ENCODE peak calls at places on chromosomes 7 and 10, in six cellular contexts. U is ovary, T is Peyer's patch, C is endothelial cell of umbilical vein, N is H54, G is A549. Y is an unnamed sample.

GRCh38 chr7:111658546-111658945 is 96.3 kb upstream of the IMMP2L start:
- DNase-seq in U (no peak), T (no peak), C (no peak), N (no peak), G (no peak), Y (no peak)

GRCh38 chr7:52705768-52706167 is 329.7 kb upstream of the POM121L12 start:
- DNase-seq in U (no peak), T (no peak), C (no peak), N (no peak), G (no peak), Y (no peak)

GRCh38 chr7:33024189-33024757 is 38.3 kb downstream of the NT5C3A start:
- DNase-seq in U (no peak), T (no peak), C (no peak), N (no peak), G (no peak), Y (no peak)

GRCh38 chr10:78720091-78720490 is 348.7 kb upstream of the ZMIZ1 start:
- DNase-seq in U (no peak), T (no peak), C (no peak), N (no peak), G (no peak), Y (no peak)

GRCh38 chr7:3043544-3044395 is at the start of gene CARD11:
- DNase-seq in U (no peak), T (peak; percentile 81), C (peak; percentile 21), N (peak; percentile 52), G (no peak), Y (no peak)

GRCh38 chr7:43151076-43151475 is 38.6 kb downstream of the HECW1 start:
- DNase-seq in U (no peak), T (no peak), C (no peak), N (no peak), G (no peak), Y (no peak)

GRCh38 chr7:131040467-131040932 is 287.2 kb upstream of the MKLN1 start:
- DNase-seq in U (no peak), T (peak; percentile 85), C (peak; percentile 82), N (peak; percentile 23), G (peak; percentile 58), Y (peak; percentile 49)

GRCh38 chr10:53827261-53827660 is 973.8 kb downstream of the PCDH15 start:
- DNase-seq in U (no peak), T (no peak), C (no peak), N (no peak), G (no peak), Y (no peak)

GRCh38 chr7:50649259-50649885 is 84.2 kb upstream of the DDC start:
- DNase-seq in U (peak; percentile 8), T (no peak), C (no peak), N (no peak), G (no peak), Y (no peak)

GRCh38 chr10:69801434-69802315 is at the start of gene COL13A1:
- DNase-seq in U (peak; percentile 51), T (no peak), C (peak; percentile 62), N (peak; percentile 95), G (peak; percentile 58), Y (peak; percentile 8)

GRCh38 chr10:13765641-13766341 is 179.0 kb downstream of the PRPF18 start:
- DNase-seq in U (no peak), T (no peak), C (no peak), N (no peak), G (peak; percentile 48), Y (no peak)

GRCh38 chr10:43076876-43077420 is at the start of gene RET:
- DNase-seq in U (no peak), T (no peak), C (no peak), N (no peak), G (peak; percentile 65), Y (peak; percentile 43)

GRCh38 chr7:495761-496321 is 23.8 kb downstream of the PDGFA start:
- DNase-seq in U (no peak), T (no peak), C (no peak), N (no peak), G (no peak), Y (no peak)

GRCh38 chr7:108294595-108294994 is 161.6 kb downstream of the NRCAM start:
- DNase-seq in U (no peak), T (no peak), C (peak; percentile 81), N (no peak), G (no peak), Y (no peak)

GRCh38 chr10:81288544-81288943 is 586.5 kb upstream of the NRG3 start:
- DNase-seq in U (no peak), T (no peak), C (no peak), N (no peak), G (no peak), Y (no peak)

GRCh38 chr7:50632561-50633413 is 67.6 kb upstream of the DDC start:
- DNase-seq in U (no peak), T (peak; percentile 87), C (peak; percentile 71), N (peak; percentile 51), G (peak; percentile 35), Y (peak; percentile 67)

GRCh38 chr7:102916881-102917280 is 4.1 kb downstream of the LRRC17 start:
- DNase-seq in U (no peak), T (no peak), C (no peak), N (no peak), G (no peak), Y (no peak)

GRCh38 chr7:19747740-19748339 is 25.6 kb downstream of the TMEM196 start:
- DNase-seq in U (no peak), T (no peak), C (peak; percentile 43), N (peak; percentile 35), G (peak; percentile 33), Y (peak; percentile 52)

GRCh38 chr10:102641880-102642552 is 2.3 kb upstream of the TRIM8 start:
- DNase-seq in U (peak; percentile 99), T (peak; percentile 99), C (peak; percentile 98), N (peak; percentile 87), G (peak; percentile 94), Y (peak; percentile 99)

GRCh38 chr10:110834622-110835219 is 37.0 kb upstream of the PDCD4 start:
- DNase-seq in U (peak; percentile 75), T (no peak), C (peak; percentile 69), N (no peak), G (no peak), Y (peak; percentile 82)

GRCh38 chr10:36531621-36532020 is 593.8 kb upstream of the ANKRD30A start:
- DNase-seq in U (no peak), T (no peak), C (no peak), N (no peak), G (no peak), Y (no peak)

GRCh38 chr10:130242483-130242882 is 106.3 kb downstream of the GLRX3 start:
- DNase-seq in U (no peak), T (no peak), C (no peak), N (no peak), G (no peak), Y (no peak)

GRCh38 chr7:100705341-100705752 is 574 bp upstream of the POP7 start:
- DNase-seq in U (peak; percentile 90), T (peak; percentile 85), C (peak; percentile 83), N (peak; percentile 87), G (peak; percentile 89), Y (peak; percentile 88)

GRCh38 chr7:54783952-54784351 is 24.9 kb upstream of the SEC61G start:
- DNase-seq in U (no peak), T (no peak), C (no peak), N (no peak), G (no peak), Y (no peak)

GRCh38 chr7:150479023-150479716 is 28.7 kb downstream of the GIMAP8 start:
- DNase-seq in U (no peak), T (no peak), C (no peak), N (no peak), G (no peak), Y (no peak)

GRCh38 chr10:102090772-102091171 is 25.6 kb downstream of the HPS6 start:
- DNase-seq in U (no peak), T (no peak), C (peak; percentile 23), N (peak; percentile 57), G (no peak), Y (no peak)

GRCh38 chr7:134789967-134790685 is 10.7 kb downstream of the CALD1 start:
- DNase-seq in U (no peak), T (no peak), C (no peak), N (no peak), G (no peak), Y (no peak)

GRCh38 chr10:93872776-93873175 is 21.0 kb upstream of the SLC35G1 start:
- DNase-seq in U (no peak), T (no peak), C (no peak), N (no peak), G (no peak), Y (no peak)

GRCh38 chr7:148398844-148399365 is 191.7 kb upstream of the C7orf33 start:
- DNase-seq in U (no peak), T (no peak), C (no peak), N (no peak), G (no peak), Y (no peak)

GRCh38 chr10:61692447-61692846 is 29.7 kb downstream of the CABCOCO1 start:
- DNase-seq in U (no peak), T (no peak), C (peak; percentile 47), N (no peak), G (no peak), Y (no peak)

GRCh38 chr10:24784061-24784460 is 60.4 kb upstream of the ARHGAP21 start:
- DNase-seq in U (no peak), T (no peak), C (no peak), N (no peak), G (no peak), Y (no peak)

DNA sequence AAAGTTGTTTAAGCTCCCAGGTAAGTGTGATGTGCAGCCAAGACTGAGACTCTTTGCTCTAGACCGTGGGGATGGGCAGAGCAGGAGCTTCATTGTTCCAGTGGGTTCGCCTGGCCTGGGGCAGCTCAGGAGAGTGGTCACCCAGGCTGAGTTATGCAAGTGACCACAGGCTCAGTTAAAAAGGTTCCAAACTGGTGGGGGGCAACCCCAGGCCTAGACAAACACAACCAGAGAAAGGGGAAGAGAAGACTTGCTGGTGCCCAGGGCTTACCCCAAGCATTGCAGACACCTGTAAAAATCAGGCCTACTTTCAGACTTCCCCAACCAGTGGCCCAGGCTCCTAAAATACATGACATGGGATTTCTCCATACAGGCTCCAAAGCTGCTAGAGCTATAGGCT is 21.6 kb downstream of the CREB3L2 start:
- DNase-seq in U (no peak), T (no peak), C (no peak), N (no peak), G (no peak), Y (no peak)
- TF ChIP-seq POLR2A in U (no peak), T (no peak), C (no peak), N (no peak), G (no peak), Y (no peak)

GRCh38 chr7:87345166-87345927 is at the start of gene CROT:
- DNase-seq in U (peak; percentile 97), T (peak; percentile 99), C (peak; percentile 97), N (peak; percentile 71), G (peak; percentile 85), Y (peak; percentile 93)
- TF ChIP-seq POLR2A in U (no peak), T (peak; percentile 92), C (peak; percentile 83), N (peak; percentile 94), G (peak; percentile 91), Y (peak; percentile 59)

DNA sequence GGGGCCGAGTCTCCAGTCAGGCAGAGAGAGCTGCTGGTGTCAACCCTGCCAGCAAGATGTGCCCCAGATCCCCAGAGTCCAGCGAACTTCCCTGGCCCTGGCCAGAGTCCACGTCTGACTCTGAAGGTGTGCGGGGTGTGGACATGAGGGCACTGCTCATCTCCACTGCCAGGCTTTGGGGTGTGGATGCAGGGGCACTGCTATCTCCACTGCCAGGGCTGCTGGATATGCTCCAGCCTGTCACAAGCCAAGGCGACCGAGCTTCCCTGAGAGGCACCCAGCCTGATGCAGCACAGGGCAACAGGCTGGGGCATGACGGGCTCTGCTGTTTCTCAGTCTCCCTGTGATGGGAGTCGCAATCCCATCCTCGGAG is 596.8 kb downstream of the PTPRN2 start:
- DNase-seq in U (no peak), T (no peak), C (no peak), N (no peak), G (no peak), Y (no peak)
- TF ChIP-seq POLR2A in U (no peak), T (no peak), C (no peak), N (no peak), G (no peak), Y (no peak)

GRCh38 chr10:72981882-72982529 is 27.4 kb upstream of the PLA2G12B start:
- DNase-seq in U (no peak), T (no peak), C (no peak), N (no peak), G (no peak), Y (peak; percentile 75)
- TF ChIP-seq POLR2A in U (no peak), T (no peak), C (no peak), N (no peak), G (no peak), Y (no peak)